ENCODE peak calls at places on chromosomes 7 and 10, in seven cellular contexts. One of them, this sample, is unnamed.

GRCh38 chr7:16028103-16028502 is 341.6 kb upstream of the MEOX2 start:
- DNase-seq in body of pancreas: no peak
- DNase-seq in testis: no peak
- DNase-seq in gastrocnemius medialis: no peak
- DNase-seq in GM12892: no peak
- DNase-seq in lower leg skin: peak
- DNase-seq in GM12891: no peak
- DNase-seq in this sample: no peak

GRCh38 chr7:42573904-42574692 is 337.1 kb upstream of the GLI3 start:
- DNase-seq in body of pancreas: no peak
- DNase-seq in testis: no peak
- DNase-seq in gastrocnemius medialis: no peak
- DNase-seq in GM12892: no peak
- DNase-seq in lower leg skin: no peak
- DNase-seq in GM12891: no peak
- DNase-seq in this sample: no peak

GRCh38 chr10:650691-651615 is 38.5 kb downstream of the DIP2C start:
- DNase-seq in body of pancreas: no peak
- DNase-seq in testis: no peak
- DNase-seq in gastrocnemius medialis: no peak
- DNase-seq in GM12892: no peak
- DNase-seq in lower leg skin: no peak
- DNase-seq in GM12891: no peak
- DNase-seq in this sample: peak

GRCh38 chr10:42933454-42934340 is 143.2 kb upstream of the RET start:
- DNase-seq in body of pancreas: peak
- DNase-seq in testis: no peak
- DNase-seq in gastrocnemius medialis: no peak
- DNase-seq in GM12892: no peak
- DNase-seq in lower leg skin: no peak
- DNase-seq in GM12891: no peak
- DNase-seq in this sample: peak

GRCh38 chr10:31754803-31755624 is 173.6 kb downstream of the ARHGAP12 start:
- DNase-seq in body of pancreas: peak
- DNase-seq in testis: no peak
- DNase-seq in gastrocnemius medialis: peak
- DNase-seq in GM12892: no peak
- DNase-seq in lower leg skin: no peak
- DNase-seq in GM12891: no peak
- DNase-seq in this sample: peak

GRCh38 chr7:10998984-10999757 is 25.5 kb downstream of the PHF14 start:
- DNase-seq in body of pancreas: no peak
- DNase-seq in testis: no peak
- DNase-seq in gastrocnemius medialis: no peak
- DNase-seq in GM12892: no peak
- DNase-seq in lower leg skin: no peak
- DNase-seq in GM12891: no peak
- DNase-seq in this sample: no peak

GRCh38 chr7:55144333-55144954 is 125.6 kb downstream of the EGFR start:
- DNase-seq in body of pancreas: no peak
- DNase-seq in testis: no peak
- DNase-seq in gastrocnemius medialis: no peak
- DNase-seq in GM12892: no peak
- DNase-seq in lower leg skin: no peak
- DNase-seq in GM12891: no peak
- DNase-seq in this sample: no peak

GRCh38 chr10:120514035-120514620 is 57.1 kb downstream of the PLPP4 start:
- DNase-seq in body of pancreas: peak
- DNase-seq in testis: peak
- DNase-seq in gastrocnemius medialis: no peak
- DNase-seq in GM12892: no peak
- DNase-seq in lower leg skin: no peak
- DNase-seq in GM12891: no peak
- DNase-seq in this sample: no peak

GRCh38 chr10:110422548-110422947 is 75.2 kb upstream of the DUSP5 start:
- DNase-seq in body of pancreas: no peak
- DNase-seq in testis: no peak
- DNase-seq in gastrocnemius medialis: no peak
- DNase-seq in GM12892: no peak
- DNase-seq in lower leg skin: no peak
- DNase-seq in GM12891: no peak
- DNase-seq in this sample: no peak

GRCh38 chr7:22647451-22648257 is 79.3 kb upstream of the IL6 start:
- DNase-seq in body of pancreas: no peak
- DNase-seq in testis: no peak
- DNase-seq in gastrocnemius medialis: no peak
- DNase-seq in GM12892: no peak
- DNase-seq in lower leg skin: no peak
- DNase-seq in GM12891: no peak
- DNase-seq in this sample: no peak

GRCh38 chr7:40298421-40298820 is 163.6 kb downstream of the SUGCT start:
- DNase-seq in body of pancreas: no peak
- DNase-seq in testis: no peak
- DNase-seq in gastrocnemius medialis: no peak
- DNase-seq in GM12892: no peak
- DNase-seq in lower leg skin: no peak
- DNase-seq in GM12891: no peak
- DNase-seq in this sample: no peak

GRCh38 chr7:112022128-112022527 is 184.1 kb downstream of the DOCK4 start:
- DNase-seq in body of pancreas: no peak
- DNase-seq in testis: no peak
- DNase-seq in gastrocnemius medialis: no peak
- DNase-seq in GM12892: no peak
- DNase-seq in lower leg skin: no peak
- DNase-seq in GM12891: no peak
- DNase-seq in this sample: no peak

GRCh38 chr10:101818958-101819633 is 852 bp upstream of the OGA start:
- DNase-seq in body of pancreas: no peak
- DNase-seq in testis: no peak
- DNase-seq in gastrocnemius medialis: peak
- DNase-seq in GM12892: no peak
- DNase-seq in lower leg skin: no peak
- DNase-seq in GM12891: no peak
- DNase-seq in this sample: no peak

GRCh38 chr7:55021053-55021452 is 2.2 kb downstream of the EGFR start:
- DNase-seq in body of pancreas: no peak
- DNase-seq in testis: no peak
- DNase-seq in gastrocnemius medialis: no peak
- DNase-seq in GM12892: no peak
- DNase-seq in lower leg skin: no peak
- DNase-seq in GM12891: no peak
- DNase-seq in this sample: no peak

GRCh38 chr10:58041901-58042300 is 225.8 kb downstream of the IPMK start:
- DNase-seq in body of pancreas: no peak
- DNase-seq in testis: no peak
- DNase-seq in gastrocnemius medialis: no peak
- DNase-seq in GM12892: no peak
- DNase-seq in lower leg skin: no peak
- DNase-seq in GM12891: no peak
- DNase-seq in this sample: no peak

GRCh38 chr7:73977626-73978618 is 50.1 kb upstream of the ELN start:
- DNase-seq in body of pancreas: peak
- DNase-seq in testis: no peak
- DNase-seq in gastrocnemius medialis: no peak
- DNase-seq in GM12892: no peak
- DNase-seq in lower leg skin: no peak
- DNase-seq in GM12891: no peak
- DNase-seq in this sample: peak

GRCh38 chr7:5322621-5323410 is 40.1 kb downstream of the SLC29A4 start:
- DNase-seq in body of pancreas: no peak
- DNase-seq in testis: no peak
- DNase-seq in gastrocnemius medialis: no peak
- DNase-seq in GM12892: no peak
- DNase-seq in lower leg skin: no peak
- DNase-seq in GM12891: no peak
- DNase-seq in this sample: no peak

GRCh38 chr7:114835303-114835702 is 86.6 kb upstream of the MDFIC start:
- DNase-seq in body of pancreas: no peak
- DNase-seq in testis: no peak
- DNase-seq in gastrocnemius medialis: no peak
- DNase-seq in GM12892: no peak
- DNase-seq in lower leg skin: no peak
- DNase-seq in GM12891: no peak
- DNase-seq in this sample: no peak

GRCh38 chr7:103539875-103540274 is 93.9 kb upstream of the SLC26A5 start:
- DNase-seq in body of pancreas: no peak
- DNase-seq in testis: no peak
- DNase-seq in gastrocnemius medialis: no peak
- DNase-seq in GM12892: no peak
- DNase-seq in lower leg skin: no peak
- DNase-seq in GM12891: no peak
- DNase-seq in this sample: no peak

GRCh38 chr7:4406288-4407058 is 275.6 kb upstream of the FOXK1 start:
- DNase-seq in body of pancreas: no peak
- DNase-seq in testis: no peak
- DNase-seq in gastrocnemius medialis: no peak
- DNase-seq in GM12892: no peak
- DNase-seq in lower leg skin: no peak
- DNase-seq in GM12891: no peak
- DNase-seq in this sample: no peak

GRCh38 chr7:48742046-48742445 is 182.3 kb upstream of the CDC14C start:
- DNase-seq in body of pancreas: no peak
- DNase-seq in testis: no peak
- DNase-seq in gastrocnemius medialis: no peak
- DNase-seq in GM12892: no peak
- DNase-seq in lower leg skin: no peak
- DNase-seq in GM12891: no peak
- DNase-seq in this sample: no peak

GRCh38 chr10:11016959-11017574 is 605 bp upstream of the CELF2 start:
- DNase-seq in body of pancreas: no peak
- DNase-seq in testis: peak
- DNase-seq in gastrocnemius medialis: no peak
- DNase-seq in GM12892: no peak
- DNase-seq in lower leg skin: no peak
- DNase-seq in GM12891: no peak
- DNase-seq in this sample: no peak

DNA sequence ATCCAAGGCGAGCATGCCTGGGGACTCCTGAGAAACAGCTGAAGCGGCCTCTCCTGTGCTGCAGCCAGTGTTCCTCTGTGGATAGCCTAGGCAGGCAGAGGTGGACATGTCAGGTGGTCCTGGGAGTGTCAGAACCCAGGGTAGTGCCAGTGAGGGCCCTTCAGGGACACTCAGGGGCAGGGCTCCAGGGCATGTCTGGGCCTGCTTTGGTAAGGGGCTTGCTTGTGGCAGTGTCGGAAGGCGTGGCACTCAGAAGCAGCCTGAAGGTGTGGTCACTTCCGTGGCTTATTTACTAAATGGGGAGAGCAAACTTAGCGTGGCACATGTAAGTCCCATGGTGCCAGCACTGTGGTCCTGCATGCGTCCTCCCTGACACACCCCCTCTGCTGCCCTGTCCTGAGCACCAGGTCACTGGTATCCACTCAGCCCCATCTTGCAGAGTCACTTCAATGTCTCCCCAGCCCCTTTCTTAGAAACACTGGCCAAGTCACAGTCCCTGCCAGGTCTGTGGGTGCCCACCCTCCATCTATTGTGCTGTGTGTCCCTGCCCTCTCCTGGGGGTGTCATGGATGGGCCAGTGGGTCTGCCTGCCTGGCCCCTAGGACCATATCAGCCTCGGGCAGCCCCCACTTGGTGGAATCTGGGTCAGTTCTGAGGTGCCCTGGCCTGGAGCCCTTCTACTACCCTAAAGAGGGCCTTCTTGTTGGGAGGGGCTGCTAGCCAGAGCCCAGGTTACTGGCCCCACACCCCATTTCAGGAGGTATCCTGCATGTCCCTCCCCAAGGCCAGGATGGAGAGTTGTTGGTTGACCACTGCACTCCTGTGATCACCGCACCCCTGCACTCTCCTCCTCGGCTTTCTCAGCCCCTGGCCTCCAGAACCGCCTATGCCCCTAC is 6.4 kb downstream of the ZMIZ2 start:
- DNase-seq in body of pancreas: no peak
- DNase-seq in testis: no peak
- DNase-seq in gastrocnemius medialis: no peak
- DNase-seq in GM12892: no peak
- DNase-seq in lower leg skin: no peak
- DNase-seq in GM12891: no peak
- DNase-seq in this sample: no peak
- TF ChIP-seq POLR2A in body of pancreas: no peak
- TF ChIP-seq POLR2A in testis: no peak
- TF ChIP-seq POLR2A in gastrocnemius medialis: no peak
- TF ChIP-seq POLR2A in GM12892: no peak
- TF ChIP-seq POLR2A in lower leg skin: no peak
- TF ChIP-seq POLR2A in GM12891: no peak
- TF ChIP-seq POLR2A in this sample: no peak

GRCh38 chr7:135164357-135165021 is 6.0 kb downstream of the CYREN start:
- DNase-seq in body of pancreas: peak
- DNase-seq in testis: no peak
- DNase-seq in gastrocnemius medialis: peak
- DNase-seq in GM12892: no peak
- DNase-seq in lower leg skin: no peak
- DNase-seq in GM12891: no peak
- DNase-seq in this sample: no peak
- TF ChIP-seq POLR2A in body of pancreas: no peak
- TF ChIP-seq POLR2A in testis: no peak
- TF ChIP-seq POLR2A in gastrocnemius medialis: peak
- TF ChIP-seq POLR2A in GM12892: no peak
- TF ChIP-seq POLR2A in lower leg skin: no peak
- TF ChIP-seq POLR2A in GM12891: peak
- TF ChIP-seq POLR2A in this sample: no peak

GRCh38 chr7:2632717-2633537 is 1.1 kb downstream of the TTYH3 start:
- DNase-seq in body of pancreas: peak
- DNase-seq in testis: peak
- DNase-seq in gastrocnemius medialis: peak
- DNase-seq in GM12892: peak
- DNase-seq in lower leg skin: peak
- DNase-seq in GM12891: no peak
- DNase-seq in this sample: peak
- TF ChIP-seq POLR2A in body of pancreas: peak
- TF ChIP-seq POLR2A in testis: no peak
- TF ChIP-seq POLR2A in gastrocnemius medialis: no peak
- TF ChIP-seq POLR2A in GM12892: no peak
- TF ChIP-seq POLR2A in lower leg skin: no peak
- TF ChIP-seq POLR2A in GM12891: no peak
- TF ChIP-seq POLR2A in this sample: no peak

DNA sequence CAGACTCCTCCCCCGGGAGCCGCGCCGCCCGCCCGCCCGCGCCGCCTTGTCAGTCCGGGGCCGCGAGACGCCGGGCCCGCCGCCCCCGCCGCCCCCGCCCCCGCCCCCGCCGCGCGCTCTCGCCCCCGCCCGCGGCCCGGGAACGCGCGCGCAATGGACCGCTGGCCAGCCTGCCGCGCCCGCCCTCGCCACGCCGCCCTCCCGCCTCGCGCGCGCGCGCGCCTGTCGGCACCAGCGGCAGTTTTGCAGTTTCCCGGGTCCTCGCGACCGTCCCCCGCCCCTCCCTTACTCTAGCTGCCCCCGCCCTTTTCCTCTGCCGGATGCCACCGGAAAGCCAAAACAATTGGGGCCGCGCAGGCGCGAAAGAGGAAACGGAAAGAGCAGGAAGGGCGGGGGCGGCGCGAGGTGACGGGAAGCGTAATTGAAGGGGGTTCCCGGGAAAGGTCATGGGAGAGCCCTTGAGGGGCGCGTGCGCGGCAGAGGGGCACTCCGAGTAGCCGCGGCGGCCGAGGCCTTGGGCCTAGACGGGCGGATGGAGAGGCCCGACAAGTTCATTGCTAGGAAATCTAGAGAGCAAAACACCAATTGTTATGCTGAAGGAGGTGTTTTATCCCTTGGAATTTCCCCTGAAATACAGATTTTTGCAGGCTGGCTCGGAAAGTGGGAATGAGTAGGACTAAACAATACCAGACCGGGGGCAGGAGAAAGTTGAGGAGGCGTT is 400 bp upstream of the KBTBD2 start:
- DNase-seq in body of pancreas: peak
- DNase-seq in testis: peak
- DNase-seq in gastrocnemius medialis: peak
- DNase-seq in GM12892: peak
- DNase-seq in lower leg skin: peak
- DNase-seq in GM12891: peak
- DNase-seq in this sample: peak
- TF ChIP-seq POLR2A in body of pancreas: peak
- TF ChIP-seq POLR2A in testis: no peak
- TF ChIP-seq POLR2A in gastrocnemius medialis: peak
- TF ChIP-seq POLR2A in GM12892: peak
- TF ChIP-seq POLR2A in lower leg skin: no peak
- TF ChIP-seq POLR2A in GM12891: peak
- TF ChIP-seq POLR2A in this sample: peak

This sample was measured in sigmoid colon.